ENCODE peak calls at places on chromosome 1, in five cellular contexts. B, G, F, X and C are unnamed samples.

GRCh38 chr1:240423525-240423924 is 188.4 kb downstream of the GREM2 start:
- DNase-seq in B (no peak), G (no peak), F (no peak), X (no peak), C (no peak)

GRCh38 chr1:196180847-196181593 is 427.2 kb downstream of the KCNT2 start:
- DNase-seq in B (peak; percentile 91), G (peak; percentile 10), F (no peak), X (peak; percentile 69), C (no peak)

GRCh38 chr1:188700116-188700515 is 1777.5 kb downstream of the BRINP3 start:
- DNase-seq in B (no peak), G (no peak), F (no peak), X (no peak), C (no peak)

GRCh38 chr1:15028117-15028516 is 125.4 kb upstream of the TMEM51 start:
- DNase-seq in B (peak; percentile 75), G (peak; percentile 30), F (peak; percentile 58), X (peak; percentile 24), C (no peak)

GRCh38 chr1:53145942-53146708 is 3.7 kb upstream of the SLC1A7 start:
- DNase-seq in B (peak; percentile 98), G (peak; percentile 94), F (peak; percentile 80), X (peak; percentile 99), C (no peak)

GRCh38 chr1:80656011-80656627 is 1144.6 kb upstream of the ADGRL2 start:
- DNase-seq in B (no peak), G (peak; percentile 71), F (no peak), X (no peak), C (peak; percentile 16)

GRCh38 chr1:119781434-119782210 is 12.9 kb upstream of the HMGCS2 start:
- DNase-seq in B (no peak), G (no peak), F (no peak), X (no peak), C (no peak)

GRCh38 chr1:17441265-17441992 is 2.0 kb upstream of the RCC2 start:
- DNase-seq in B (peak; percentile 47), G (peak; percentile 30), F (no peak), X (no peak), C (no peak)

GRCh38 chr1:1853593-1854257 is 37.2 kb downstream of the GNB1 start:
- DNase-seq in B (no peak), G (no peak), F (no peak), X (no peak), C (no peak)

GRCh38 chr1:121418369-121419049 is 233.7 kb downstream of the SRGAP2C start:
- DNase-seq in B (no peak), G (no peak), F (no peak), X (no peak), C (no peak)

GRCh38 chr1:221366495-221367095 is 375.3 kb downstream of the DUSP10 start:
- DNase-seq in B (no peak), G (no peak), F (no peak), X (no peak), C (no peak)

GRCh38 chr1:55483523-55483922 is 268.4 kb upstream of the USP24 start:
- DNase-seq in B (no peak), G (no peak), F (no peak), X (no peak), C (no peak)

GRCh38 chr1:32702599-32703478 is at the start of gene SYNC:
- DNase-seq in B (peak; percentile 34), G (peak; percentile 68), F (peak; percentile 78), X (peak; percentile 63), C (peak; percentile 18)
- TF ChIP-seq CTCF in B (no peak), G (no peak), F (no peak), X (no peak), C (no peak)

DNA sequence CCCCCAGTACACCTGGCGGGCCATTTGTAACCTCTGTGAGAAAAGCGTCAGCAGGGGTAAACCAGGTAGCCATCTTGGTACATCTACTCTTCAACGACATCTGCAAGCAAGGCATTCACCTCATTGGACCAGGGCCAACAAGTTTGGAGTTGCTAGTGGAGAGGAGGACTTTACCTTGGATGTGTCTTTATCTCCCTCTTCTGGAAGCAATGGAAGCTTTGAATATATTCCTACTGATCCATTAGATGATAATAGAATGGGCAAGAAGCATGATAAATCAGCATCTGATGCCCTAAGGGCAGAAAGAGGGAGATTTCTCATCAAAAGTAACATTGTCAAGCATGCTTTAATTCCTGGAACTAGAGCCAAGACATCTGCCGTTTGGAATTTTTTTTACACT is 2.5 kb downstream of the ZBED6 start:
- DNase-seq in B (no peak), G (peak; percentile 27), F (no peak), X (no peak), C (no peak)
- TF ChIP-seq CTCF in B (no peak), G (peak; percentile 9), F (no peak), X (peak; percentile 20), C (no peak)

DNA sequence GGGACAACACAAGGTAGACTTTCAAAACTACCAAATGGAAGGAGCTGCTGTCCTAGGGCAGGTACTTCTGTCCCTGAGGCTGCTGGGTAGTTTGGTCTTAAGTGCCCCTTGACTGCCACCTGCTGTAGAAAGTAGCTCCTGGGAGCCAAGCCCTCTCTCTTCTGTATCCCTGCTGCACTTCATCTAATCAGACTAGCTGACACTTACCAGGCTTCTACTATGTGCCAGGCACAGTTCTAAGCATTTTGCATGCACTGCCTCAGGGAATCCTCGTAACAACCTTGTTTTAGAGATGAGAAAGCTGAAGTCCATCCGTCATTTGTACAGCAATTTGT is 15.9 kb upstream of the SRSF4 start:
- DNase-seq in B (no peak), G (peak; percentile 82), F (peak; percentile 49), X (no peak), C (peak; percentile 27)
- TF ChIP-seq CTCF in B (peak; percentile 61), G (peak; percentile 50), F (no peak), X (peak; percentile 58), C (no peak)

GRCh38 chr1:238027366-238027765 is 136.6 kb upstream of the ZP4 start:
- DNase-seq in B (no peak), G (no peak), F (no peak), X (no peak), C (no peak)

GRCh38 chr1:238023137-238023536 is 132.4 kb upstream of the ZP4 start:
- DNase-seq in B (no peak), G (no peak), F (no peak), X (no peak), C (no peak)

GRCh38 chr1:238029126-238029525 is 138.4 kb upstream of the ZP4 start:
- DNase-seq in B (no peak), G (no peak), F (no peak), X (no peak), C (no peak)
- TF ChIP-seq CTCF in B (no peak), G (no peak), F (no peak), X (no peak), C (no peak)

GRCh38 chr1:91478693-91479234 is 21.9 kb upstream of the CDC7 start:
- DNase-seq in B (no peak), G (no peak), F (no peak), X (no peak), C (no peak)

GRCh38 chr1:91476538-91477217 is 24.0 kb upstream of the CDC7 start:
- DNase-seq in B (no peak), G (no peak), F (no peak), X (no peak), C (no peak)
- TF ChIP-seq CTCF in B (no peak), G (no peak), F (no peak), X (no peak), C (no peak)